ENCODE peak calls at places on chromosome 21, in five cellular contexts. One of them, this sample, is unnamed. For H3K36me3 and H3K4me1, the result is how much of the 10 kb centered on the place peaks cover.

GRCh38 chr21:44911384-44912157 is 9.1 kb downstream of the ITGB2 start:
- DNase-seq in testis: peak
- DNase-seq in fibroblast of lung: no peak
- DNase-seq in gastrocnemius medialis: peak
- DNase-seq in CD8-positive, alpha-beta memory T cell: peak
- DNase-seq in this sample: peak

GRCh38 chr21:33362044-33362555 is 37.3 kb downstream of the IFNAR1 start:
- DNase-seq in testis: no peak
- DNase-seq in fibroblast of lung: no peak
- DNase-seq in gastrocnemius medialis: no peak
- DNase-seq in CD8-positive, alpha-beta memory T cell: peak
- DNase-seq in this sample: no peak

GRCh38 chr21:32698971-32699693 is 28.7 kb downstream of the SYNJ1 start:
- DNase-seq in testis: no peak
- DNase-seq in fibroblast of lung: peak
- DNase-seq in gastrocnemius medialis: no peak
- DNase-seq in CD8-positive, alpha-beta memory T cell: no peak
- DNase-seq in this sample: no peak

GRCh38 chr21:36454079-36454478 is 25.8 kb downstream of the CLDN14 start:
- DNase-seq in testis: no peak
- DNase-seq in fibroblast of lung: no peak
- DNase-seq in gastrocnemius medialis: no peak
- DNase-seq in CD8-positive, alpha-beta memory T cell: no peak
- DNase-seq in this sample: no peak

GRCh38 chr21:15966651-15967050 is 236.9 kb downstream of the USP25 start:
- DNase-seq in testis: no peak
- DNase-seq in fibroblast of lung: no peak
- DNase-seq in gastrocnemius medialis: no peak
- DNase-seq in CD8-positive, alpha-beta memory T cell: no peak
- DNase-seq in this sample: no peak

GRCh38 chr21:27734146-27734545 is 767.3 kb upstream of the ADAMTS5 start:
- DNase-seq in testis: no peak
- DNase-seq in fibroblast of lung: peak
- DNase-seq in gastrocnemius medialis: no peak
- DNase-seq in CD8-positive, alpha-beta memory T cell: no peak
- DNase-seq in this sample: no peak

GRCh38 chr21:36179145-36179544 is 22.5 kb downstream of the DOP1B start:
- DNase-seq in testis: no peak
- DNase-seq in fibroblast of lung: no peak
- DNase-seq in gastrocnemius medialis: no peak
- DNase-seq in CD8-positive, alpha-beta memory T cell: no peak
- DNase-seq in this sample: no peak

GRCh38 chr21:15058718-15059316 is 6.0 kb downstream of the NRIP1 start:
- DNase-seq in testis: no peak
- DNase-seq in fibroblast of lung: peak
- DNase-seq in gastrocnemius medialis: no peak
- DNase-seq in CD8-positive, alpha-beta memory T cell: no peak
- DNase-seq in this sample: no peak

GRCh38 chr21:44556879-44557278 is 1.7 kb downstream of the KRTAP10-3 start:
- DNase-seq in testis: no peak
- DNase-seq in fibroblast of lung: no peak
- DNase-seq in gastrocnemius medialis: no peak
- DNase-seq in CD8-positive, alpha-beta memory T cell: no peak
- DNase-seq in this sample: no peak

GRCh38 chr21:44890961-44891541 is 17.6 kb upstream of the PTTG1IP start:
- DNase-seq in testis: no peak
- DNase-seq in fibroblast of lung: no peak
- DNase-seq in gastrocnemius medialis: no peak
- DNase-seq in CD8-positive, alpha-beta memory T cell: peak
- DNase-seq in this sample: no peak

GRCh38 chr21:16509466-16509865 is 779.7 kb downstream of the USP25 start:
- DNase-seq in testis: no peak
- DNase-seq in fibroblast of lung: peak
- DNase-seq in gastrocnemius medialis: no peak
- DNase-seq in CD8-positive, alpha-beta memory T cell: no peak
- DNase-seq in this sample: no peak

GRCh38 chr21:15809818-15810217 is 80.0 kb downstream of the USP25 start:
- DNase-seq in testis: no peak
- DNase-seq in fibroblast of lung: peak
- DNase-seq in gastrocnemius medialis: peak
- DNase-seq in CD8-positive, alpha-beta memory T cell: no peak
- DNase-seq in this sample: no peak

GRCh38 chr21:33824156-33824941 is 91.3 kb downstream of the ATP5PO start:
- DNase-seq in testis: no peak
- DNase-seq in fibroblast of lung: peak
- DNase-seq in gastrocnemius medialis: no peak
- DNase-seq in CD8-positive, alpha-beta memory T cell: no peak
- DNase-seq in this sample: no peak

GRCh38 chr21:15442743-15443142 is 287.0 kb upstream of the USP25 start:
- DNase-seq in testis: no peak
- DNase-seq in fibroblast of lung: no peak
- DNase-seq in gastrocnemius medialis: no peak
- DNase-seq in CD8-positive, alpha-beta memory T cell: no peak
- DNase-seq in this sample: no peak

GRCh38 chr21:44292812-44293195 is 7.0 kb upstream of the PFKL start:
- DNase-seq in testis: no peak
- DNase-seq in fibroblast of lung: no peak
- DNase-seq in gastrocnemius medialis: no peak
- DNase-seq in CD8-positive, alpha-beta memory T cell: peak
- DNase-seq in this sample: no peak

GRCh38 chr21:33940164-33940563 is 24.6 kb upstream of the ATP5PO start:
- DNase-seq in testis: no peak
- DNase-seq in fibroblast of lung: peak
- DNase-seq in gastrocnemius medialis: no peak
- DNase-seq in CD8-positive, alpha-beta memory T cell: no peak
- DNase-seq in this sample: no peak

GRCh38 chr21:37514038-37514665 is 147.6 kb downstream of the DYRK1A start:
- DNase-seq in testis: no peak
- DNase-seq in fibroblast of lung: no peak
- DNase-seq in gastrocnemius medialis: no peak
- DNase-seq in CD8-positive, alpha-beta memory T cell: no peak
- DNase-seq in this sample: no peak

GRCh38 chr21:19565587-19565986 is 1162.0 kb upstream of the TMPRSS15 start:
- DNase-seq in testis: no peak
- DNase-seq in fibroblast of lung: no peak
- DNase-seq in gastrocnemius medialis: no peak
- DNase-seq in CD8-positive, alpha-beta memory T cell: no peak
- DNase-seq in this sample: no peak

GRCh38 chr21:37496972-37497371 is 130.4 kb downstream of the DYRK1A start:
- DNase-seq in testis: no peak
- DNase-seq in fibroblast of lung: no peak
- DNase-seq in gastrocnemius medialis: no peak
- DNase-seq in CD8-positive, alpha-beta memory T cell: no peak
- DNase-seq in this sample: no peak

GRCh38 chr21:33069243-33069642 is 698 bp upstream of the OLIG1 start:
- DNase-seq in testis: no peak
- DNase-seq in fibroblast of lung: no peak
- DNase-seq in gastrocnemius medialis: no peak
- DNase-seq in CD8-positive, alpha-beta memory T cell: no peak
- DNase-seq in this sample: no peak

GRCh38 chr21:29217818-29218252 is 80.9 kb upstream of the BACH1 start:
- DNase-seq in testis: no peak
- DNase-seq in fibroblast of lung: peak
- DNase-seq in gastrocnemius medialis: no peak
- DNase-seq in CD8-positive, alpha-beta memory T cell: no peak
- DNase-seq in this sample: no peak

GRCh38 chr21:44283953-44284352 is 1.7 kb upstream of the AIRE start:
- DNase-seq in testis: no peak
- DNase-seq in fibroblast of lung: no peak
- DNase-seq in gastrocnemius medialis: no peak
- DNase-seq in CD8-positive, alpha-beta memory T cell: no peak
- DNase-seq in this sample: peak

GRCh38 chr21:14550200-14550599 is 4.1 kb upstream of the SAMSN1 start:
- DNase-seq in testis: no peak
- DNase-seq in fibroblast of lung: no peak
- DNase-seq in gastrocnemius medialis: no peak
- DNase-seq in CD8-positive, alpha-beta memory T cell: no peak
- DNase-seq in this sample: no peak

GRCh38 chr21:32134441-32135159 is 144.2 kb downstream of the MIS18A start:
- DNase-seq in testis: no peak
- DNase-seq in fibroblast of lung: no peak
- DNase-seq in gastrocnemius medialis: no peak
- DNase-seq in CD8-positive, alpha-beta memory T cell: no peak
- DNase-seq in this sample: no peak

GRCh38 chr21:33063365-33063883 is 6.5 kb upstream of the OLIG1 start:
- DNase-seq in testis: no peak
- DNase-seq in fibroblast of lung: no peak
- DNase-seq in gastrocnemius medialis: no peak
- DNase-seq in CD8-positive, alpha-beta memory T cell: no peak
- DNase-seq in this sample: no peak

GRCh38 chr21:44313451-44313850 is 13.6 kb downstream of the PFKL start:
- DNase-seq in testis: no peak
- DNase-seq in fibroblast of lung: no peak
- DNase-seq in gastrocnemius medialis: no peak
- DNase-seq in CD8-positive, alpha-beta memory T cell: no peak
- DNase-seq in this sample: no peak

GRCh38 chr21:16522512-16522911 is 792.7 kb downstream of the USP25 start:
- DNase-seq in testis: no peak
- DNase-seq in fibroblast of lung: peak
- DNase-seq in gastrocnemius medialis: no peak
- DNase-seq in CD8-positive, alpha-beta memory T cell: no peak
- DNase-seq in this sample: no peak

GRCh38 chr21:46286668-46286982 is 483 bp downstream of the YBEY start:
- DNase-seq in testis: no peak
- DNase-seq in fibroblast of lung: no peak
- DNase-seq in gastrocnemius medialis: no peak
- DNase-seq in CD8-positive, alpha-beta memory T cell: no peak
- DNase-seq in this sample: no peak

GRCh38 chr21:46284722-46285121 is 689 bp downstream of the MCM3AP start:
- DNase-seq in testis: no peak
- DNase-seq in fibroblast of lung: no peak
- DNase-seq in gastrocnemius medialis: no peak
- DNase-seq in CD8-positive, alpha-beta memory T cell: no peak
- DNase-seq in this sample: no peak

GRCh38 chr21:46285206-46285661 is at the start of gene MCM3AP:
- DNase-seq in testis: no peak
- DNase-seq in fibroblast of lung: no peak
- DNase-seq in gastrocnemius medialis: no peak
- DNase-seq in CD8-positive, alpha-beta memory T cell: no peak
- DNase-seq in this sample: no peak

GRCh38 chr21:46285761-46286667 is at the start of gene YBEY:
- DNase-seq in testis: peak
- DNase-seq in fibroblast of lung: peak
- DNase-seq in gastrocnemius medialis: peak
- DNase-seq in CD8-positive, alpha-beta memory T cell: peak
- DNase-seq in this sample: peak

DNA sequence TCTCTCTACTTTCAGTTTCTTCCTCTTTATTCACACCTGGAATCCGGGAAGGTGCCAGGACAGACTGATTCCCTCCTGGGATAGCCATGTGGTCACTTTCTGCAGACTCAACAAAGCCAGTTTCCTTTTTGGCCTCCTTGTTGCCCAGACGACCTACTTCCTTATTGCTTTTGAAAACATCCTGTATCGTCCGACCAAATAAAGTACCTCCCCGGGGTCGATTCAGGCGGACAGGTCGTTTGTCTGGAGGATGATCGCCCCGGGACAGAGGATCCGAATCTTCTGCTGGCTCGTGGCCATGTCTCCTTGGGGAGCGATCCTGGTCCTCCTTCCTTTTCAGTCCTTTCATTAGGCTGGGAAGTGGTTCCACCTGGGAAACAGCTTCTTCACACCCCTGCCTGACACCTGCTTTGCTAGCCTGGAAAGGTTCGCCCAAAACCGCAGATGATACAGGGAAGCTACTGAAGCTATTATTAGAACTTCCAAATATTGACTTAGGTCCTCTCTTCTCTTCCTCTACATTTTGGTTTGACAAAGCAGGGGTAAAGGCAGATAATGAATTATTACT is 1.2 kb downstream of the MCM3AP start:
- DNase-seq in testis: no peak
- DNase-seq in fibroblast of lung: no peak
- DNase-seq in gastrocnemius medialis: no peak
- DNase-seq in CD8-positive, alpha-beta memory T cell: no peak
- DNase-seq in this sample: no peak
- H3K36me3 ChIP-seq in testis: under half
- H3K36me3 ChIP-seq in fibroblast of lung: under half
- H3K36me3 ChIP-seq in gastrocnemius medialis: under half
- H3K36me3 ChIP-seq in CD8-positive, alpha-beta memory T cell: under half
- H3K36me3 ChIP-seq in this sample: half or more

DNA sequence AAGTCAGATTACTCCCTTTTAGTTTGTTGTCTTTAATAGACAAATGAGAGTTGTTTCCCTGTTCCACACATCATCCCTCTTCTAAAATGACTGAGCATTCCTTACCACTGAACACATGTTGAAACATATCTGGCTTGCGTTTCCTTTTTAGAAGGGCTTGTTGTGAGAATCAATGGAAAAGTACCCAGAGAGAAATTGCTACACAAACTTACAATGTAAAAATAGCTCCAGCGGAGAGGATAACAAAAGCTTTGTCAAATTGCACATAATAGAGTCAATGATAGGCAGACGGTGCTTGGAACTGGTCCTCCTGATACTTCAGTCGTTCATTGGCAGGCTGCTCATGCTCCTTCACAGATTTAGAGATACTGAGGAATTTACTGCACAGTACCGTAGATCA is 123.9 kb downstream of the CYYR1 start:
- DNase-seq in testis: peak
- DNase-seq in fibroblast of lung: peak
- DNase-seq in gastrocnemius medialis: no peak
- DNase-seq in CD8-positive, alpha-beta memory T cell: no peak
- DNase-seq in this sample: no peak
- H3K27ac ChIP-seq in testis: no peak
- H3K27ac ChIP-seq in fibroblast of lung: no peak
- H3K27ac ChIP-seq in gastrocnemius medialis: no peak
- H3K27ac ChIP-seq in CD8-positive, alpha-beta memory T cell: no peak
- H3K27ac ChIP-seq in this sample: no peak

DNA sequence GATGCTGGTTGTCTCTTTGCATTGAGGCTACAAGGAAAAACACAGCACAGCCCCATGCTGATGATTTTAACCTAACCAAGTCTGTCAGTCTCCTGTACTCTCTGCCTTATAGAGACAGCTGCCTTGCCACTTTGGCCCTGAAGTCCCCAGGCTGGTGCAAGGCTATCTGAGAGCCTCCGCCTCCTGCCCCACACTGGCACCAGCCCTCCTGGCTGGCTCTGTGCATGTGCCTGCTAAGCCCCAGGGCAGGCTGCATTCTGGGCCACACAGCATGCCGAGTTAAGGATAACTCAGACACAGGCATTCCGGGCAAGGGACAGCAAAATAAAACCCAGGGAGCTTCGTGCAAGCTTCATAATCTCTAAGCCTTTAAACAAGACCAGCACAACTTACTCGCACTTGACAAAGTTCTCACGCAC is 910 bp downstream of the RUNX1 start:
- DNase-seq in testis: no peak
- DNase-seq in fibroblast of lung: peak
- DNase-seq in gastrocnemius medialis: peak
- DNase-seq in CD8-positive, alpha-beta memory T cell: peak
- DNase-seq in this sample: no peak
- H3K4me1 ChIP-seq in testis: under half
- H3K4me1 ChIP-seq in fibroblast of lung: under half
- H3K4me1 ChIP-seq in gastrocnemius medialis: half or more
- H3K4me1 ChIP-seq in CD8-positive, alpha-beta memory T cell: half or more
- H3K4me1 ChIP-seq in this sample: under half

DNA sequence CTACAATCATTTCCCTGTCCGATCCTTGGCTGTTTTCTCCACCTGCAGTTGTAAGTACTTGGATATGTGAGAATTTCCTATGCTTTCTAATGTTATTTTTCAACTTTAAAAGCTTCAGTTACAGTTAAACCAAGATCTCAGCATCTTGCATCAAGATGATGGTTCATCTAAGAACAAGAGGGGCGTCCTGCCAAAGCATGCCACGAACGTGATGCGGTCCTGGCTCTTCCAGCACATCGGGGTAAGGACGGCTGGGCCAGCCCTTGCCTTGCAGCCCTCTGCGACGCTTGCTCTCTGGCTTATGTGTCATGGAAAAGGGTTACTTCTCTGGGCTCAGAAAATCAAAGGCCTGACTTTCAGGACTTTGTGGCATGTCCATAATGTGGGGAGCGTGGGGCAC is 46.8 kb downstream of the PKNOX1 start:
- DNase-seq in testis: no peak
- DNase-seq in fibroblast of lung: no peak
- DNase-seq in gastrocnemius medialis: no peak
- DNase-seq in CD8-positive, alpha-beta memory T cell: no peak
- DNase-seq in this sample: no peak
- H3K36me3 ChIP-seq in testis: under half
- H3K36me3 ChIP-seq in fibroblast of lung: under half
- H3K36me3 ChIP-seq in gastrocnemius medialis: under half
- H3K36me3 ChIP-seq in CD8-positive, alpha-beta memory T cell: under half
- H3K36me3 ChIP-seq in this sample: under half